ENCODE peak calls at places on chromosomes 12 and 14, in nine cellular contexts. One of them, this sample, is unnamed. For H3K27me3, the result is how much of the 10 kb centered on the place peaks cover.

GRCh38 chr14:36056846-36057245 is 119.7 kb downstream of the PTCSC3 start:
- DNase-seq in WERI-Rb-1: no peak
- DNase-seq in colonic mucosa: no peak
- DNase-seq in H7: no peak
- DNase-seq in MM.1S: no peak
- DNase-seq in HL-60: no peak
- DNase-seq in brain microvascular endothelial cell: no peak
- DNase-seq in right atrium auricular region: no peak
- DNase-seq in bronchial epithelial cell: no peak
- DNase-seq in this sample: no peak

GRCh38 chr12:105317942-105318614 is 12.4 kb upstream of the C12orf75 start:
- DNase-seq in colonic mucosa: no peak
- DNase-seq in brain microvascular endothelial cell: no peak
- DNase-seq in right atrium auricular region: no peak
- DNase-seq in H7: no peak
- DNase-seq in HL-60: no peak
- DNase-seq in WERI-Rb-1: no peak
- DNase-seq in MM.1S: no peak
- DNase-seq in bronchial epithelial cell: peak
- DNase-seq in this sample: no peak

GRCh38 chr14:21073921-21074320 is 3.8 kb downstream of the ARHGEF40 start:
- DNase-seq in bronchial epithelial cell: no peak
- DNase-seq in colonic mucosa: no peak
- DNase-seq in WERI-Rb-1: no peak
- DNase-seq in HL-60: no peak
- DNase-seq in H7: no peak
- DNase-seq in MM.1S: no peak
- DNase-seq in right atrium auricular region: no peak
- DNase-seq in brain microvascular endothelial cell: no peak
- DNase-seq in this sample: no peak

GRCh38 chr14:96246535-96246839 is 9.5 kb upstream of the BDKRB1 start:
- DNase-seq in right atrium auricular region: no peak
- DNase-seq in MM.1S: no peak
- DNase-seq in H7: no peak
- DNase-seq in WERI-Rb-1: no peak
- DNase-seq in colonic mucosa: no peak
- DNase-seq in brain microvascular endothelial cell: peak
- DNase-seq in bronchial epithelial cell: peak
- DNase-seq in HL-60: no peak
- DNase-seq in this sample: no peak

GRCh38 chr14:24818054-24818822 is 184.2 kb upstream of the GZMB start:
- DNase-seq in MM.1S: no peak
- DNase-seq in H7: no peak
- DNase-seq in HL-60: no peak
- DNase-seq in colonic mucosa: peak
- DNase-seq in right atrium auricular region: no peak
- DNase-seq in bronchial epithelial cell: no peak
- DNase-seq in brain microvascular endothelial cell: no peak
- DNase-seq in WERI-Rb-1: no peak
- DNase-seq in this sample: no peak

GRCh38 chr12:64894827-64895475 is 70.5 kb downstream of the TBC1D30 start:
- DNase-seq in MM.1S: no peak
- DNase-seq in HL-60: no peak
- DNase-seq in right atrium auricular region: no peak
- DNase-seq in colonic mucosa: no peak
- DNase-seq in H7: no peak
- DNase-seq in bronchial epithelial cell: peak
- DNase-seq in WERI-Rb-1: no peak
- DNase-seq in brain microvascular endothelial cell: no peak
- DNase-seq in this sample: no peak

GRCh38 chr12:22635812-22636211 is 10.8 kb downstream of the ETNK1 start:
- DNase-seq in H7: no peak
- DNase-seq in MM.1S: no peak
- DNase-seq in colonic mucosa: no peak
- DNase-seq in HL-60: no peak
- DNase-seq in right atrium auricular region: no peak
- DNase-seq in bronchial epithelial cell: no peak
- DNase-seq in brain microvascular endothelial cell: peak
- DNase-seq in WERI-Rb-1: no peak
- DNase-seq in this sample: no peak

GRCh38 chr12:21073129-21073528 is 57.9 kb upstream of the SLCO1B1 start:
- DNase-seq in HL-60: no peak
- DNase-seq in H7: no peak
- DNase-seq in bronchial epithelial cell: no peak
- DNase-seq in colonic mucosa: no peak
- DNase-seq in brain microvascular endothelial cell: peak
- DNase-seq in MM.1S: no peak
- DNase-seq in right atrium auricular region: no peak
- DNase-seq in WERI-Rb-1: no peak
- DNase-seq in this sample: no peak

GRCh38 chr12:74790958-74791357 is 253.3 kb downstream of the ATXN7L3B start:
- DNase-seq in H7: no peak
- DNase-seq in bronchial epithelial cell: no peak
- DNase-seq in right atrium auricular region: no peak
- DNase-seq in WERI-Rb-1: no peak
- DNase-seq in brain microvascular endothelial cell: no peak
- DNase-seq in HL-60: no peak
- DNase-seq in colonic mucosa: no peak
- DNase-seq in MM.1S: no peak
- DNase-seq in this sample: no peak

GRCh38 chr12:1479645-1480044 is 114.7 kb downstream of the FBXL14 start:
- DNase-seq in HL-60: no peak
- DNase-seq in bronchial epithelial cell: no peak
- DNase-seq in H7: no peak
- DNase-seq in WERI-Rb-1: no peak
- DNase-seq in MM.1S: no peak
- DNase-seq in colonic mucosa: no peak
- DNase-seq in right atrium auricular region: no peak
- DNase-seq in brain microvascular endothelial cell: no peak
- DNase-seq in this sample: no peak

GRCh38 chr12:94714378-94714777 is 64.0 kb upstream of the TMCC3 start:
- DNase-seq in colonic mucosa: no peak
- DNase-seq in MM.1S: peak
- DNase-seq in brain microvascular endothelial cell: peak
- DNase-seq in WERI-Rb-1: no peak
- DNase-seq in H7: no peak
- DNase-seq in right atrium auricular region: no peak
- DNase-seq in bronchial epithelial cell: peak
- DNase-seq in HL-60: no peak
- DNase-seq in this sample: no peak

GRCh38 chr14:104870368-104871144 is 5.5 kb downstream of the CEP170B start:
- DNase-seq in brain microvascular endothelial cell: no peak
- DNase-seq in colonic mucosa: no peak
- DNase-seq in HL-60: peak
- DNase-seq in bronchial epithelial cell: no peak
- DNase-seq in right atrium auricular region: no peak
- DNase-seq in MM.1S: no peak
- DNase-seq in WERI-Rb-1: peak
- DNase-seq in H7: peak
- DNase-seq in this sample: peak

GRCh38 chr14:51512321-51512720 is 139.4 kb upstream of the FRMD6 start:
- DNase-seq in H7: no peak
- DNase-seq in brain microvascular endothelial cell: no peak
- DNase-seq in WERI-Rb-1: no peak
- DNase-seq in bronchial epithelial cell: no peak
- DNase-seq in HL-60: no peak
- DNase-seq in colonic mucosa: no peak
- DNase-seq in right atrium auricular region: no peak
- DNase-seq in MM.1S: no peak
- DNase-seq in this sample: no peak

GRCh38 chr14:88559852-88560251 is 3.0 kb upstream of the ZC3H14 start:
- DNase-seq in colonic mucosa: no peak
- DNase-seq in HL-60: no peak
- DNase-seq in right atrium auricular region: no peak
- DNase-seq in bronchial epithelial cell: peak
- DNase-seq in brain microvascular endothelial cell: peak
- DNase-seq in MM.1S: peak
- DNase-seq in H7: peak
- DNase-seq in WERI-Rb-1: no peak
- DNase-seq in this sample: no peak

GRCh38 chr14:88554458-88555286 is at the start of gene PTPN21:
- DNase-seq in colonic mucosa: peak
- DNase-seq in brain microvascular endothelial cell: peak
- DNase-seq in bronchial epithelial cell: peak
- DNase-seq in H7: peak
- DNase-seq in right atrium auricular region: peak
- DNase-seq in HL-60: no peak
- DNase-seq in MM.1S: peak
- DNase-seq in WERI-Rb-1: peak
- DNase-seq in this sample: peak

GRCh38 chr14:88553886-88554457 is 835 bp downstream of the PTPN21 start:
- DNase-seq in colonic mucosa: no peak
- DNase-seq in right atrium auricular region: no peak
- DNase-seq in WERI-Rb-1: no peak
- DNase-seq in bronchial epithelial cell: peak
- DNase-seq in H7: no peak
- DNase-seq in brain microvascular endothelial cell: no peak
- DNase-seq in MM.1S: no peak
- DNase-seq in HL-60: no peak
- DNase-seq in this sample: no peak

GRCh38 chr14:88552859-88553258 is 1.9 kb downstream of the PTPN21 start:
- DNase-seq in H7: no peak
- DNase-seq in WERI-Rb-1: no peak
- DNase-seq in brain microvascular endothelial cell: no peak
- DNase-seq in colonic mucosa: no peak
- DNase-seq in HL-60: no peak
- DNase-seq in MM.1S: no peak
- DNase-seq in right atrium auricular region: no peak
- DNase-seq in bronchial epithelial cell: no peak
- DNase-seq in this sample: no peak

GRCh38 chr14:88556581-88556980 is 1.8 kb upstream of the PTPN21 start:
- DNase-seq in bronchial epithelial cell: no peak
- DNase-seq in colonic mucosa: no peak
- DNase-seq in MM.1S: no peak
- DNase-seq in right atrium auricular region: no peak
- DNase-seq in brain microvascular endothelial cell: peak
- DNase-seq in H7: no peak
- DNase-seq in HL-60: no peak
- DNase-seq in WERI-Rb-1: no peak
- DNase-seq in this sample: no peak
- H3K27me3 ChIP-seq in bronchial epithelial cell: under half
- H3K27me3 ChIP-seq in colonic mucosa: under half
- H3K27me3 ChIP-seq in MM.1S: under half
- H3K27me3 ChIP-seq in right atrium auricular region: under half
- H3K27me3 ChIP-seq in brain microvascular endothelial cell: under half
- H3K27me3 ChIP-seq in H7: under half
- H3K27me3 ChIP-seq in HL-60: under half
- H3K27me3 ChIP-seq in WERI-Rb-1: under half
- H3K27me3 ChIP-seq in this sample: under half

GRCh38 chr12:3326850-3327780 is 163.9 kb upstream of the PRMT8 start:
- DNase-seq in WERI-Rb-1: no peak
- DNase-seq in MM.1S: no peak
- DNase-seq in brain microvascular endothelial cell: no peak
- DNase-seq in right atrium auricular region: no peak
- DNase-seq in H7: no peak
- DNase-seq in colonic mucosa: no peak
- DNase-seq in bronchial epithelial cell: no peak
- DNase-seq in HL-60: no peak
- DNase-seq in this sample: no peak
- H3K27me3 ChIP-seq in WERI-Rb-1: under half
- H3K27me3 ChIP-seq in MM.1S: half or more
- H3K27me3 ChIP-seq in brain microvascular endothelial cell: under half
- H3K27me3 ChIP-seq in right atrium auricular region: under half
- H3K27me3 ChIP-seq in H7: under half
- H3K27me3 ChIP-seq in colonic mucosa: under half
- H3K27me3 ChIP-seq in bronchial epithelial cell: under half
- H3K27me3 ChIP-seq in HL-60: under half
- H3K27me3 ChIP-seq in this sample: under half

DNA sequence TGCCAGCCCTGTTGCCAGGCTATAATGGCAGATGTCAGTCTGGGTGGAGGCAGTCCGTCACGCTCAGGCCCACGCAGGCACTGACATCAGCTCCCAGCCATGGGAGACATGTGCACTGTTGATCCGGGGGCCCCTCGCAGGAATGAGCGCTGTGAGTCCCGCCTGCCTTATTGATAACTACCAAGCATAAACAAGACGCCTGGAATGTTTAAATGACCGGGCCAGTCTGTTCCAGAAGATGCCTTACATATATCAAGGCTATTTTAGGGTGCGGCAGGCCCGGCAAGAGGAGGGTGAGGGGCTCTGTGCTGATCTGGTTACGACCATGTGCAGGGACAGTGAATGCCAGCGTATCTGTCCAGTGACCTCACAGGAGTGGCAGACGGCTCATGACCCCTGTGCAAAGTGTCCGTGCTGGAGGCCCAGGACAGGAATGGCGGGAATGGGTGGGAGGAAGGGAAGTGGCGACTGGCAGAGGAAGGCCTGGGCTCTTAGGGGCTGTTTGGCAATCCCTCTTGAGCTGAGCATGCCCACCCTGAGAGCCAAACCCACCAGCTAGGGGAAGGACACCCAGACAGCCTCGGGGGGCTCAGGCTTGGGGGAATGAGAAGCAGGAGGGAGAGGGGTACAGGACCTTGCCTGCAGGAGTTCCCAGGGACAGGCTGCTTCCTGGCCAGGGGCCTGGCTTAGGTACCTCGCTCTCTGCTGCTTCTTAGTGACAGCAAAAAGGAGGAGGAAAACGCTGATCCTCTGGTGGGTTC is 49.3 kb downstream of the DLK1 start:
- DNase-seq in colonic mucosa: no peak
- DNase-seq in right atrium auricular region: no peak
- DNase-seq in H7: peak
- DNase-seq in brain microvascular endothelial cell: peak
- DNase-seq in HL-60: no peak
- DNase-seq in bronchial epithelial cell: no peak
- DNase-seq in MM.1S: no peak
- DNase-seq in WERI-Rb-1: peak
- DNase-seq in this sample: no peak
- H3K27me3 ChIP-seq in colonic mucosa: under half
- H3K27me3 ChIP-seq in right atrium auricular region: under half
- H3K27me3 ChIP-seq in H7: under half
- H3K27me3 ChIP-seq in brain microvascular endothelial cell: under half
- H3K27me3 ChIP-seq in HL-60: under half
- H3K27me3 ChIP-seq in bronchial epithelial cell: under half
- H3K27me3 ChIP-seq in MM.1S: under half
- H3K27me3 ChIP-seq in WERI-Rb-1: under half
- H3K27me3 ChIP-seq in this sample: under half

DNA sequence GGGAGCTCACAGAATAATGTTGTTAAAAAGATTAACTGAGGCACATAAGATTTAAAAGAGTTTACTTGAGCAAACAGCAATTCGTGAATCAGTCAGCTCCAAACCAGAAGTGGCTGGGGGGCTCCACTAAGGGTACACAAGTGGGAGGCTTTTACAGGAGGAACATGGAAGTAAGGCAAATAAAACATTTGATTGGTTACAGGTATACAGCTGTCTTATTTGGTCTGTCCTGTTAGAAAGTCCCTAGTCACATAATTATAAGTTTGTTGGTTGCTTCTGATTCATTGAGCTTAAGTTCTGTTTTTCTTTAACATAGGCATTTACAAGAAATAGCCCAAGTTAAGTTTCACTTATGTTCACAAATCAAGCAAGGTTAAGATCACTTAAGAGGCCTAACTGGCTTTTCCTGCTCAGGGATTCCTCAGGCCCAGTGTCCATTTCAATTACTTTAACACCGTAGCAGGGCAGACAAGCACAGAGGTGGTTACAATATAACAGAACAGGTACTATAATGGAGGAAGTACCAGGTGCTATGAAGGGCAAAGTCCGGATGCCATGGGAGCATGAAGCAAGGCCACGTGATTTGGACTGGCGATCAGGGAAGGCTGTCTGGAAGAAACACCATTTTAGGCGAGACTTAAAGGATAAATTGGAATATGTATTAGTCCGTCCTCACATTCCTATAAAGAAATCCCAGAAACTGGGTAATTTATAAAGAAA is 12.3 kb upstream of the MYH7 start:
- DNase-seq in MM.1S: no peak
- DNase-seq in colonic mucosa: peak
- DNase-seq in H7: no peak
- DNase-seq in right atrium auricular region: peak
- DNase-seq in brain microvascular endothelial cell: no peak
- DNase-seq in HL-60: no peak
- DNase-seq in bronchial epithelial cell: no peak
- DNase-seq in WERI-Rb-1: no peak
- DNase-seq in this sample: no peak
- H3K27me3 ChIP-seq in MM.1S: under half
- H3K27me3 ChIP-seq in colonic mucosa: under half
- H3K27me3 ChIP-seq in H7: under half
- H3K27me3 ChIP-seq in right atrium auricular region: under half
- H3K27me3 ChIP-seq in brain microvascular endothelial cell: under half
- H3K27me3 ChIP-seq in HL-60: under half
- H3K27me3 ChIP-seq in bronchial epithelial cell: under half
- H3K27me3 ChIP-seq in WERI-Rb-1: under half
- H3K27me3 ChIP-seq in this sample: under half

This sample was measured in right cardiac atrium.